ENCODE peak calls at places on chromosomes 13 and 19, in five cellular contexts. H is stomach; Y is astrocyte; E is heart right ventricle; O is CD8-positive, alpha-beta T cell. S is an unnamed sample.

GRCh38 chr13:40247845-40248244 is 418.6 kb downstream of the FOXO1 start:
- DNase-seq in H (no peak), Y (no peak), E (no peak), O (no peak), S (no peak)

GRCh38 chr13:95494082-95494681 is 58.3 kb upstream of the CLDN10 start:
- DNase-seq in H (no peak), Y (peak; percentile 46), E (peak; percentile 16), O (no peak), S (no peak)

GRCh38 chr19:3950871-3951861 is 18.3 kb downstream of the NMRK2 start:
- DNase-seq in H (no peak), Y (no peak), E (peak; percentile 76), O (peak; percentile 27), S (peak; percentile 62)

GRCh38 chr19:1270854-1271527 is 1.9 kb downstream of the CIRBP start:
- DNase-seq in H (no peak), Y (no peak), E (no peak), O (no peak), S (no peak)

GRCh38 chr19:18436651-18437478 is 1.1 kb downstream of the ISYNA1 start:
- DNase-seq in H (peak; percentile 75), Y (peak; percentile 66), E (peak; percentile 91), O (peak; percentile 85), S (peak; percentile 95)

GRCh38 chr19:9724157-9724556 is 44.4 kb downstream of the ZNF846 start:
- DNase-seq in H (no peak), Y (no peak), E (no peak), O (no peak), S (no peak)

GRCh38 chr13:98576215-98576945 is 527 bp downstream of the STK24 start:
- DNase-seq in H (peak; percentile 59), Y (no peak), E (peak; percentile 60), O (peak; percentile 46), S (peak; percentile 77)

GRCh38 chr19:31553112-31553843 is 204.0 kb upstream of the TSHZ3 start:
- DNase-seq in H (no peak), Y (no peak), E (no peak), O (no peak), S (no peak)

GRCh38 chr13:25114220-25114619 is 18.3 kb downstream of the PABPC3 start:
- DNase-seq in H (peak; percentile 71), Y (peak; percentile 41), E (peak; percentile 48), O (peak; percentile 34), S (peak; percentile 95)

GRCh38 chr19:48466571-48467325 is 2.4 kb upstream of the CYTH2 start:
- DNase-seq in H (no peak), Y (peak; percentile 66), E (no peak), O (no peak), S (no peak)

GRCh38 chr19:17610384-17610783 is 54.9 kb downstream of the COLGALT1 start:
- DNase-seq in H (no peak), Y (no peak), E (no peak), O (no peak), S (no peak)

GRCh38 chr19:13400296-13400695 is 106.0 kb downstream of the CACNA1A start:
- DNase-seq in H (no peak), Y (no peak), E (no peak), O (no peak), S (no peak)

GRCh38 chr19:42248270-42249148 is 6.1 kb upstream of the GSK3A start:
- DNase-seq in H (no peak), Y (no peak), E (no peak), O (no peak), S (no peak)

GRCh38 chr13:32548837-32549236 is 10.2 kb upstream of the N4BP2L2 start:
- DNase-seq in H (no peak), Y (no peak), E (no peak), O (no peak), S (no peak)

GRCh38 chr19:56594446-56594782 is 688 bp upstream of the ZNF71 start:
- DNase-seq in H (no peak), Y (no peak), E (no peak), O (no peak), S (no peak)

GRCh38 chr13:38849316-38849715 is 141.3 kb downstream of the STOML3 start:
- DNase-seq in H (no peak), Y (no peak), E (no peak), O (no peak), S (no peak)

GRCh38 chr19:2722541-2723344 is 1.6 kb upstream of the DIRAS1 start:
- DNase-seq in H (peak; percentile 78), Y (peak; percentile 67), E (peak; percentile 66), O (no peak), S (no peak)

GRCh38 chr13:75566658-75567057 is 17.1 kb downstream of the UCHL3 start:
- DNase-seq in H (no peak), Y (peak; percentile 10), E (no peak), O (no peak), S (no peak)

GRCh38 chr13:41785402-41786142 is 175.3 kb downstream of the VWA8 start:
- DNase-seq in H (no peak), Y (no peak), E (no peak), O (no peak), S (no peak)

GRCh38 chr19:34480491-34480890 is 1.1 kb upstream of the WTIP start:
- DNase-seq in H (no peak), Y (no peak), E (no peak), O (no peak), S (no peak)

DNA sequence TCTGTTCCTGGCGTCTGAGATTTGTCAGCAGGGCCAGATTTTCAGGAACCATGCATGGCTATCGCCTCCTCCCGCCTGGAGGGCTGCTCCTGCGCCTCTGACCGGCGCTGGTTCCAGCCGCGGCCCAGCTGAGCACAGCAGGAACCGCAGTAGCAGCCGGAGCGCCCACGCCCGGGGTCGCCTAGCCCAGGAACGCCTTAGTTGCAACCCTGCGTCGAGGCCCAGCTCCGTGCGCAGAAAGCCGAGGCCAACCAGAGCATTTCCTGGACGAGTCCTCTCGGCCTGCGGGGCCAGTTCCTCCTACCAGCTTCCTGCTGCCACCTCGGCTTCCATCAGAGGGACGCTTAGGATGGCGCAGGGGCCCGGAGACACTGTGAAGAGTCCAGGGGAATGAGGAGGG is 74.9 kb downstream of the ZNF492 start:
- DNase-seq in H (no peak), Y (no peak), E (no peak), O (no peak), S (no peak)
- H3K9me3 ChIP-seq in H (peaks cover 35% of the 10 kb centered on the region), Y (peaks cover 4% of the 10 kb centered on the region), E (peaks cover 93% of the 10 kb centered on the region), O (no peaks in the 10 kb centered on the region), S (peaks cover 55% of the 10 kb centered on the region)

GRCh38 chr13:107375701-107376350 is 807.9 kb upstream of the ARGLU1 start:
- DNase-seq in H (no peak), Y (peak; percentile 11), E (no peak), O (no peak), S (no peak)

GRCh38 chr13:107374038-107374437 is 806.1 kb upstream of the ARGLU1 start:
- DNase-seq in H (no peak), Y (peak; percentile 68), E (no peak), O (no peak), S (no peak)

GRCh38 chr13:107373551-107373950 is 805.6 kb upstream of the ARGLU1 start:
- DNase-seq in H (no peak), Y (peak; percentile 77), E (no peak), O (no peak), S (peak; percentile 63)

GRCh38 chr13:107379398-107380155 is 811.6 kb upstream of the ARGLU1 start:
- DNase-seq in H (no peak), Y (no peak), E (no peak), O (no peak), S (no peak)

DNA sequence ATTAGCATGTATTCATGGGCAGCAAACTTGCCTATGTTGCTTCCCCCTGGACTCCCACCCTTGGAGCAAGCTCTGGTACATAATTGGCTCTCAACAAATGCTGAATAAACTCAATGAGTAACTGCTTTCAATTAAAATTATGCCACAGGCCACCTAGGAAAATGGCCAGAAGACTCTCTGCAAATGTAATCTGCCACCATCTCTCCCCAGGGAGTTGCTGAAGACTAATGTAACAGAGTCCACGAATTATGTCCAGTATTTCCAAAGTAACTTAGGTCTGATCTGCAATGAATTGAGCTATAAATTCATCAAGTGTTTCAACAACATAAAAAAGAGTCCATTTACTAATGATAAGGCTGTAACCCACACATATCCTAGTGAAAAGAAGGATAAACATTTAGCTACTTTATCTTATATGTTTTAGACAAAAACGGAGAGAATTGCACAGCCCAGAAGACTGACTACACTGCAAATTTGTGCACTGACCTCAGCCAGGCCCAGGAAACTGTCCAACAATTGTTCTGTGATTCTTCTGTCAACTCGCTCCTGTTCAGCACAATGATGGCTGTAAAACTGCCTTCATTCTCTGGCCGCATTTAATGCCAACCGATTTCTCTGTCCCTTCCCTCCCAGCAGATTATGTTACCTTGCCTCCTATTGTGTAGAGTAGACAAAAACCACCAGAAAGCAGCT is 808.6 kb upstream of the ARGLU1 start:
- DNase-seq in H (no peak), Y (peak; percentile 15), E (no peak), O (no peak), S (no peak)
- H3K4me3 ChIP-seq in H (no peak overlapping the region), Y (no peak overlapping the region), E (no peak overlapping the region), O (no peak overlapping the region), S (no peak overlapping the region)

GRCh38 chr13:113471844-113472243 is 18.6 kb upstream of the ADPRHL1 start:
- DNase-seq in H (no peak), Y (no peak), E (peak; percentile 53), O (no peak), S (no peak)

GRCh38 chr13:113475280-113475679 is 15.2 kb downstream of the DCUN1D2 start:
- DNase-seq in H (no peak), Y (no peak), E (no peak), O (no peak), S (no peak)

GRCh38 chr13:113472355-113473025 is 18.0 kb downstream of the DCUN1D2 start:
- DNase-seq in H (no peak), Y (no peak), E (peak; percentile 54), O (no peak), S (no peak)

GRCh38 chr13:113475911-113476310 is 14.6 kb downstream of the DCUN1D2 start:
- DNase-seq in H (no peak), Y (no peak), E (no peak), O (no peak), S (no peak)

GRCh38 chr13:113474179-113474578 is 16.3 kb downstream of the DCUN1D2 start:
- DNase-seq in H (no peak), Y (no peak), E (no peak), O (no peak), S (no peak)
- TF ChIP-seq CTCF in H (no peak), Y (no peak), E (no peak), O (no peak), S (no peak)

DNA sequence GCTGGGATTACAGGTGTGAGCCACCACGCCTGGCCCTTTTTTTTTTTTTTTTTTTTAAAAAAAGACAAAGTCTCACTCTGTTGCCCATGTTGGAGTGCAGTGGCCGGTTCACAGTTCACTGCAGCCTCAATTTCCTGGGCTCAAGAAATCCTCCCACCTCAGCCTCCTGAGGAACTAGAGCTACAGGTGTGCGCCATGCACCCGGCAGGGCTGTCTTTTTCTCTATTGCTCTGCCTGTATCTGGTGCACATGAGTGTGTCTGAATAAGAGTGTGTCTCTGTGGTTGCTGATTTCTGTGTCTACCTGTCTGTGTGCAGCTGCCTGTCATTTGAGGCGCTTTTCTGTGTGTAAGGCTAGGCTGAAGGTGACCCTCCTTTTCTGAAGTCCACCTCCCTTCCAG is 1.6 kb upstream of the PRR12 start:
- DNase-seq in H (no peak), Y (no peak), E (no peak), O (no peak), S (no peak)
- H3K9me3 ChIP-seq in H (no peaks in the 10 kb centered on the region), Y (no peaks in the 10 kb centered on the region), E (no peaks in the 10 kb centered on the region), O (no peaks in the 10 kb centered on the region), S (no peaks in the 10 kb centered on the region)

DNA sequence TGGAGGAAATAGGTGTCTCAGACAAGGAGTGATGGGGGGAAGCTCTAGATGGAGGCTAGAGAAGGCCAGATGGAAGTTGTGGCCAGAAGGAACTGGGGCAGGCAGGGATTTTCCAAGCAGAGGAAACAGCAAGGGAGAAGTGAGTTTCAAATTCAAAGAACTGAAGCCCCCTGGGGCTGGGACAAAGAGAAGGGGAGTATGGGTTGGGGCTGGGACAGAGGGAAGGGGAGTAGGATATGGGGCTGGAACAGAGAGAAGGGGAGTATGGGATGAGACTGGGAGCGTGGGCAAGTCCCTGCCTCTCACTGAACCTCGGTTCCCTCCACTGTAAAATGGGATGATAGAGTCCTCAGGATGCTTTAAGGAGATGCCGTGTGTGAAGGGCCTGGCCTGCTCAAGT is 1.9 kb upstream of the GTF2F1 start:
- DNase-seq in H (no peak), Y (no peak), E (no peak), O (no peak), S (peak; percentile 39)
- H3K4me3 ChIP-seq in H (no peak overlapping the region), Y (no peak overlapping the region), E (no peak overlapping the region), O (no peak overlapping the region), S (no peak overlapping the region)

S was measured in endodermal cell.